ENCODE peak calls at places on chromosome 12, in seven cellular contexts. V is HepG2, N is HCT116, W is K562, Q is SK-N-SH, G is H1, S is GM12878. H is an unnamed sample.

GRCh38 chr12:116102019-116102418 is 175.5 kb downstream of the MED13L start:
- DNase-seq in V (no peak), N (no peak), W (no peak), Q (no peak), G (no peak), S (no peak), H (no peak)

GRCh38 chr12:79033788-79034187 is 169.2 kb downstream of the SYT1 start:
- DNase-seq in V (no peak), N (no peak), W (no peak), Q (no peak), G (no peak), S (no peak), H (no peak)

GRCh38 chr12:81257952-81258551 is 180.2 kb downstream of the ACSS3 start:
- DNase-seq in V (peak; percentile 34), N (peak; percentile 28), W (no peak), Q (peak; percentile 10), G (no peak), S (no peak), H (peak; percentile 49)

GRCh38 chr12:56087220-56087619 is 7.3 kb downstream of the ERBB3 start:
- DNase-seq in V (no peak), N (no peak), W (peak; percentile 6), Q (no peak), G (no peak), S (no peak), H (no peak)

GRCh38 chr12:3680919-3681594 is 71.9 kb downstream of the CRACR2A start:
- DNase-seq in V (no peak), N (no peak), W (no peak), Q (peak; percentile 51), G (peak; percentile 41), S (no peak), H (no peak)

GRCh38 chr12:100114574-100114973 is 28.1 kb downstream of the BLTP3B start:
- DNase-seq in V (no peak), N (no peak), W (no peak), Q (no peak), G (no peak), S (no peak), H (no peak)

GRCh38 chr12:60262378-60262777 is 666.5 kb downstream of the SLC16A7 start:
- DNase-seq in V (no peak), N (no peak), W (no peak), Q (no peak), G (no peak), S (no peak), H (no peak)

GRCh38 chr12:53508534-53509199 is 1.4 kb upstream of the NPFF start:
- DNase-seq in V (peak; percentile 72), N (no peak), W (peak; percentile 85), Q (peak; percentile 84), G (peak; percentile 97), S (peak; percentile 60), H (peak; percentile 77)

GRCh38 chr12:1890119-1890703 is 28.2 kb downstream of the CACNA2D4 start:
- DNase-seq in V (no peak), N (no peak), W (no peak), Q (peak; percentile 1), G (peak; percentile 33), S (no peak), H (no peak)

GRCh38 chr12:59431266-59431665 is 164.6 kb upstream of the SLC16A7 start:
- DNase-seq in V (no peak), N (no peak), W (no peak), Q (no peak), G (no peak), S (no peak), H (no peak)

GRCh38 chr12:19739195-19739776 is 300.0 kb downstream of the AEBP2 start:
- DNase-seq in V (peak; percentile 41), N (peak; percentile 40), W (peak; percentile 7), Q (peak; percentile 44), G (no peak), S (peak; percentile 16), H (peak; percentile 87)

GRCh38 chr12:46430340-46430948 is 57.9 kb upstream of the SLC38A2 start:
- DNase-seq in V (peak; percentile 95), N (peak; percentile 92), W (peak; percentile 63), Q (no peak), G (no peak), S (peak; percentile 64), H (no peak)

GRCh38 chr12:53560386-53560785 is 53.1 kb upstream of the NPFF start:
- DNase-seq in V (no peak), N (no peak), W (no peak), Q (no peak), G (no peak), S (no peak), H (no peak)

GRCh38 chr12:101891462-101891971 is 14.1 kb downstream of the DRAM1 start:
- DNase-seq in V (peak; percentile 86), N (no peak), W (no peak), Q (no peak), G (no peak), S (peak; percentile 75), H (no peak)
- H3K9ac ChIP-seq in V (peak overlapping the region; percentile 23), N (no peak overlapping the region), W (no peak overlapping the region), Q (peak overlapping the region; percentile 39), G (no peak overlapping the region), S (no peak overlapping the region), H (no peak overlapping the region)

GRCh38 chr12:22578328-22578727 is 34.0 kb upstream of the C2CD5 start:
- DNase-seq in V (no peak), N (no peak), W (no peak), Q (no peak), G (no peak), S (no peak), H (peak; percentile 49)
- TF ChIP-seq YY1 in V (no peak), N (no peak), W (no peak), Q (no peak), G (no peak), S (no peak), H (no peak)

DNA sequence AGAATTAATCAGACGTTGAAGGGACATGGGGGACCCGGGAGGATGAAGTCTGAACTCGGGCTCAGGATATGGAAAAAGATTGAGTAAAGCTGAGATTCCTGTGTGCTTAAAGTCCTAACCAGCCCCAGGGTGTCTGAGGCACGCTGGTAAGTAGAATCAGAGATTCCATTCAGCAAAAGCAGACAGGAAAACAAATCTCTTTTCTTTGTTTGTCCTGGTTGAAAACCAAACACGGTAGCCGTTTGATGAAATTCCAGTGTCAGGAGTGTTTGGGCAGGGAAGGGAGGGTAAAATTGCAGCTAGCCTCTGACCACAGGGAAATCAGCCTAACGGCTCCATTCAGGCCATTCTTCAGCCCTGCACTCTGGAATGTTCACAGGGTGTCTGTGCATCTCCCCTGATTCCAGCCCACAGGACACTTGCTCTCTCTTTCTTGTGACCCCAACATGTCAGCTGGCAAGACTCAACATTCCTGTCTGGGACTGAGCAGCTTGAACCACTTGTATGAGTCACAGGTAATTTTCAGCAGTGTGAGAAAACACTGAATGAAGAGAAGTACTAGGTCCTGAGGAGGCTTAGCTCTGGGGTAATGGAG is 31.0 kb downstream of the NINJ2 start:
- DNase-seq in V (peak; percentile 93), N (no peak), W (no peak), Q (no peak), G (no peak), S (no peak), H (peak; percentile 88)
- H3K9ac ChIP-seq in V (peak overlapping the region; percentile 58), N (peak overlapping the region; percentile 8), W (peak overlapping the region; percentile 17), Q (peak overlapping the region; percentile 44), G (no peak overlapping the region), S (peak overlapping the region; percentile 47), H (peak overlapping the region; percentile 76)

DNA sequence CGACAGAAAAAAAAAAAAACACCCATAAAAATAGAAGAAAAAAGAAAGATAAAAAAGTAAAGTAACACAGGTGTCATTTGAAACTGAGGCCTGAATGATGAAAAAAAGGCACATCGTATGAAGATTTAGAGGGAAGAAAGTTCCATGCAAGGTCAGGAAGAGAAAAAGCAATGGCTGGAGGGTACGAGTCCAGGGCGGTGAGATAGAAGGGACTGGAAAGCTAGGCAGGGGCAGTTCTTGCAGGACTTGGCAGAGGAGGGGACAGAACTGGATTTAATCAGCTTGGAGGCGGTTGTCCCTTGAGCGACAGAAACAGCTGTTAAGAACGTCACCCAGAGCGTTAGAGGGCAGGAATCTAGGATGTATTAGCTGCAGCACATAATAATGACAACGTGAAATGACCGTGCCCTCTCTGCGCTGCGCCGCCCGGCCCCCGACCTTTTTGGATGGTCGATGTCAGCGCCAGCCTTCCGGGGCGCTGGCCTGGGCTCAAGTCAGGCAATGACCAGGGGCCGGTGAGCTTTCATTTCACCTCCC is 559 bp upstream of the TMEM120B start:
- DNase-seq in V (peak; percentile 35), N (no peak), W (peak; percentile 55), Q (no peak), G (no peak), S (no peak), H (no peak)
- TF ChIP-seq YY1 in V (no peak), N (no peak), W (no peak), Q (no peak), G (no peak), S (no peak), H (no peak)

GRCh38 chr12:7092986-7093460 is 778 bp upstream of the C1R start:
- DNase-seq in V (no peak), N (no peak), W (no peak), Q (no peak), G (no peak), S (no peak), H (no peak)
- H3K9ac ChIP-seq in V (peak overlapping the region; percentile 13), N (no peak overlapping the region), W (no peak overlapping the region), Q (no peak overlapping the region), G (no peak overlapping the region), S (no peak overlapping the region), H (peak overlapping the region; percentile 5)

GRCh38 chr12:12224240-12224940 is 42.5 kb downstream of the LRP6 start:
- DNase-seq in V (no peak), N (no peak), W (peak; percentile 16), Q (no peak), G (no peak), S (no peak), H (no peak)
- TF ChIP-seq YY1 in V (no peak), N (no peak), W (no peak), Q (no peak), G (no peak), S (no peak), H (no peak)

GRCh38 chr12:6202846-6203245 is 2.6 kb downstream of the CD9 start:
- DNase-seq in V (no peak), N (no peak), W (no peak), Q (no peak), G (no peak), S (no peak), H (no peak)
- H3K9ac ChIP-seq in V (no peak overlapping the region), N (no peak overlapping the region), W (no peak overlapping the region), Q (no peak overlapping the region), G (no peak overlapping the region), S (no peak overlapping the region), H (peak overlapping the region; percentile 98)

H was measured in NT2/D1.